ENCODE peak calls at places on chromosome 9, in five cellular contexts. I, G, A, E and M are unnamed samples.

GRCh38 chr9:89274838-89275237 is 36.2 kb upstream of the CKS2 start:
- DNase-seq in I (peak), E (no peak), G (peak), A (no peak), M (no peak)

GRCh38 chr9:136110082-136111061 is 8.3 kb downstream of the TMEM250 start:
- DNase-seq in I (no peak), G (peak), E (no peak), A (peak), M (no peak)

GRCh38 chr9:34463098-34463900 is 4.7 kb downstream of the DNAI1 start:
- DNase-seq in I (peak), E (no peak), A (no peak), G (peak), M (peak)

GRCh38 chr9:9003184-9003583 is 1203.6 kb upstream of the DMAC1 start:
- DNase-seq in E (peak), G (no peak), I (no peak), A (peak), M (no peak)

GRCh38 chr9:82764270-82764669 is 298.7 kb downstream of the RASEF start:
- DNase-seq in G (no peak), I (no peak), E (no peak), A (no peak), M (no peak)

GRCh38 chr9:120177121-120177520 is 402.8 kb downstream of the CDK5RAP2 start:
- DNase-seq in A (no peak), G (no peak), E (no peak), I (no peak), M (no peak)

GRCh38 chr9:104974053-104974983 is 46.4 kb upstream of the ABCA1 start:
- DNase-seq in I (no peak), E (no peak), A (no peak), G (no peak), M (no peak)

GRCh38 chr9:121541256-121541655 is 41.6 kb upstream of the GGTA1 start:
- DNase-seq in A (no peak), G (no peak), I (no peak), E (no peak), M (no peak)

GRCh38 chr9:82490019-82490499 is 501.5 kb downstream of the SPATA31D1 start:
- DNase-seq in G (peak), A (no peak), E (no peak), I (peak), M (no peak)

GRCh38 chr9:17291766-17292165 is 156.9 kb downstream of the CNTLN start:
- DNase-seq in G (peak), A (no peak), E (no peak), I (peak), M (no peak)

GRCh38 chr9:106697799-106698591 is 165.0 kb upstream of the ZNF462 start:
- DNase-seq in E (peak), A (peak), G (peak), I (peak), M (peak)

GRCh38 chr9:128916745-128917144 is 4.0 kb upstream of the PHYHD1 start:
- DNase-seq in E (no peak), I (no peak), A (no peak), G (no peak), M (no peak)

GRCh38 chr9:131270171-131271015 is 5.9 kb downstream of the FAM78A start:
- DNase-seq in I (no peak), A (no peak), G (no peak), E (peak), M (no peak)

GRCh38 chr9:32672478-32672877 is 37.0 kb upstream of the TAF1L start:
- DNase-seq in I (peak), E (no peak), G (peak), A (no peak), M (no peak)

GRCh38 chr9:101229606-101230005 is 155.2 kb downstream of the BAAT start:
- DNase-seq in G (no peak), I (no peak), A (no peak), E (no peak), M (no peak)

DNA sequence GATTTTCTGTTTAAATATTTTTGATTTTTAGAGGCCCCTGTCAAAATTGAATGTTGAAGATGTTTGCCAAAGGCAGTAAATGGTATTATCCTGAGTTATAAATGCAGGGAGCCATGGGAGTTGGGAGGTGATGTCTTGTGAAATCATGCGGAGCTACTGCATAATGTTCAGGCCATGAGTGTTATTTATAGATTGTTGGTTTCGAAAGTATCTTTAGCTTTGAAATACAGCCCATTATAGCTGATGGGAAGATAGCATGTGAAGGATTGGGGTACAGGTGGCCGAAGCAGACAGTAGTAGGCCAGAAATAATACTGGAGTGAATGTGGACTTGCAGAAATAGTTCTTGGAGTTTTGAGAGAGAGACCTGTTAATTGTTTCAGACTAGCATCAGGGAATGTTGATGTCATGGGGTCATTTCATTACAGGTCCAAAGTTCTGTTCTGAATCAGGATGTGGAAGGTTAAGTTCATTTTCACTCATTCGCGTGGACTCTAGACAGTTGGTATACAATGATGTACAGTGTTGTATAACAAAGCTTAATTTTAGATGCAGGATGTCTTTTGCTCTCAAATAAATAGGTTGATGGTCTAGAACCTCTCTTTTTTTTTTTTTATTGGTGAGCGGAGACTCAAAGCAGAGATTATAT is 3.8 kb downstream of the ATP6V1G1 start:
- DNase-seq in A (no peak), E (no peak), G (no peak), I (no peak), M (no peak)
- H3K4me3 ChIP-seq in A (peak), E (no peak), G (no peak), I (peak), M (no peak)

GRCh38 chr9:37604296-37604695 is 11.9 kb upstream of the TOMM5 start:
- DNase-seq in I (no peak), G (no peak), A (no peak), E (no peak), M (no peak)
- H3K4me3 ChIP-seq in I (no peak), G (no peak), A (no peak), E (no peak), M (no peak)

DNA sequence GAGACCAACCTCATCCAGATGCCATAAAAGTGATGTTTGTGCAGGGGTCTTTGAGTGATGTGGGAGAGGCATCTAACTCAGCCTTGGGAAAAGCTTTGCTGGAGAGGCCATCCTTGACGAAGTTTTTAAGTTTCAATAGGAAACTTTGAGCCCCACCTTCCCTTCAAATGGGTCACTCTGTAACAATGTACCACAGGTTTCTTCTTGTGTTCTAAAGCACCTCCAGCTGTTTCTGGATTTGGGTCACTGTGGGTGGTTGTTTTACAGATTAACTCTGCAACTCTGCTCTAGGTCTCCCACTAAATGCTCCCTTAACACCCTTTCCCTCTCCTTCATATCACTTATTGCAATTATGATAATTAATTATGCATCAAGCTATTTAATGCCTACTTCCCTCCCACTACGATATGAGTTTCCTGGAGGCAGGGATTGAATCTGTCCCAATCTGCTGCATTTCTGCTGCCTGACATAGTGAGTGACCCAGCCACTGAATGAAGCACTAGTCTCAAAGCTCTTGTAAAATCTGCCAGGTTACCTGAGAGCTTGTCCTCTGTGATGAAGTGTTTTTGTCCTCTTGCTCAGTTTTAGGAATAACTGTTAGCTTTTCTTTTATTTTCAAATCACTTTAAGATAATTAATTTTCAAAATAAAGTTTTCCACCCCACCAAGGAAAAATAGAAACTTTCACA is 60.5 kb upstream of the PUM3 start:
- DNase-seq in E (no peak), G (no peak), I (no peak), A (no peak), M (no peak)
- H3K4me3 ChIP-seq in E (no peak), G (no peak), I (no peak), A (no peak), M (no peak)

GRCh38 chr9:110153431-110153830 is 54.5 kb downstream of the C9orf152 start:
- DNase-seq in E (no peak), A (no peak), I (no peak), G (no peak), M (no peak)

GRCh38 chr9:110152704-110153374 is 55.1 kb downstream of the C9orf152 start:
- DNase-seq in A (peak), G (peak), E (no peak), I (peak), M (peak)

GRCh38 chr9:110146371-110146770 is 61.6 kb downstream of the C9orf152 start:
- DNase-seq in E (no peak), I (no peak), G (peak), A (no peak), M (no peak)

GRCh38 chr9:110148384-110148783 is 59.6 kb downstream of the C9orf152 start:
- DNase-seq in I (peak), E (no peak), G (peak), A (no peak), M (no peak)

GRCh38 chr9:110148868-110149267 is 59.1 kb downstream of the C9orf152 start:
- DNase-seq in A (no peak), G (no peak), I (no peak), E (no peak), M (no peak)
- H3K4me3 ChIP-seq in A (no peak), G (no peak), I (no peak), E (no peak), M (no peak)

GRCh38 chr9:98086461-98086860 is 29.9 kb downstream of the NANS start:
- DNase-seq in G (no peak), I (no peak), A (no peak), E (no peak), M (no peak)

GRCh38 chr9:98085058-98085457 is 28.5 kb downstream of the NANS start:
- DNase-seq in E (no peak), A (no peak), I (no peak), G (no peak), M (no peak)

GRCh38 chr9:98084396-98084795 is 27.9 kb downstream of the NANS start:
- DNase-seq in G (no peak), E (no peak), A (no peak), I (no peak), M (no peak)

GRCh38 chr9:98085955-98086354 is 29.4 kb downstream of the NANS start:
- DNase-seq in I (no peak), G (no peak), E (no peak), A (peak), M (no peak)

GRCh38 chr9:98087420-98088354 is 31.2 kb downstream of the NANS start:
- DNase-seq in I (peak), A (peak), G (peak), E (peak), M (no peak)
- H3K4me3 ChIP-seq in I (no peak), A (peak), G (peak), E (peak), M (no peak)

GRCh38 chr9:127494304-127494702 is 43.0 kb downstream of the LRSAM1 start:
- DNase-seq in E (no peak), A (no peak), G (no peak), I (no peak), M (no peak)
- H3K4me3 ChIP-seq in E (no peak), A (no peak), G (no peak), I (no peak), M (no peak)

GRCh38 chr9:91714020-91714721 is 235.9 kb downstream of the ROR2 start:
- DNase-seq in E (peak), I (peak), G (peak), A (peak), M (peak)
- H3K4me3 ChIP-seq in E (peak), I (peak), G (peak), A (peak), M (peak)

GRCh38 chr9:23537192-23538059 is 288.6 kb downstream of the ELAVL2 start:
- DNase-seq in G (no peak), I (no peak), A (peak), E (no peak), M (no peak)

GRCh38 chr9:23538604-23539003 is 287.4 kb downstream of the ELAVL2 start:
- DNase-seq in I (no peak), A (no peak), G (no peak), E (no peak), M (no peak)

GRCh38 chr9:23539311-23539710 is 286.7 kb downstream of the ELAVL2 start:
- DNase-seq in A (no peak), I (no peak), G (no peak), E (no peak), M (no peak)

GRCh38 chr9:23541976-23542375 is 284.1 kb downstream of the ELAVL2 start:
- DNase-seq in E (no peak), I (peak), A (no peak), G (no peak), M (no peak)

GRCh38 chr9:23538060-23538387 is 288.0 kb downstream of the ELAVL2 start:
- DNase-seq in A (peak), G (no peak), E (no peak), I (no peak), M (no peak)
- H3K4me3 ChIP-seq in A (peak), G (no peak), E (no peak), I (no peak), M (no peak)

DNA sequence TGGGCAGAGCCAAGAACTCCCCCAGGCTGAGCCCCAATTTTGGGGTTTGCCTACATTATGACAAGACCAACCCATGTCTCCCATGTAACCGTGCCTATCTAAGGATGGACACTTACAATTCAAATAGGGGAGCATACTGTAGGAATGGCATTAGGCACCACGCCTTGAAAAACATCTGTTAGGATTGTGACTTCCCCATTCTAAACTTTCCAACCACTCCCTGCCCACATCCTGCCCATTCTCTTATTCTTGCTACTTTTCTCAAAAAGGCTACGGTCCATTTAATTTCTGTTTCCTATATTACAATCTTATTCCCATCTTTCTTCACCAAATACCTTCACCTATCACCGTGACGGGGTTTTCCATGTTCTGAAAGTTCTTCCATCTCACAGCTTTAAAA is 99.2 kb downstream of the LPAR1 start:
- DNase-seq in I (no peak), G (no peak), E (no peak), A (no peak), M (no peak)
- H3K4me3 ChIP-seq in I (no peak), G (no peak), E (no peak), A (no peak), M (no peak)